ENCODE peak calls at places on chromosomes 7 and 10, in four cellular contexts. V is HL-60, I is GM12878, J is K562. Q is an unnamed sample.

GRCh38 chr10:90966146-90966545 is 45.3 kb upstream of the ANKRD1 start:
- DNase-seq in V (no peak), I (no peak), J (no peak), Q (no peak)

GRCh38 chr7:44466300-44467216 is 23.9 kb downstream of the NUDCD3 start:
- DNase-seq in V (no peak), I (no peak), J (no peak), Q (no peak)

GRCh38 chr7:2825595-2826227 is 18.4 kb downstream of the GNA12 start:
- DNase-seq in V (no peak), I (no peak), J (no peak), Q (no peak)

GRCh38 chr10:35025916-35026315 is 64.2 kb downstream of the CUL2 start:
- DNase-seq in V (no peak), I (no peak), J (no peak), Q (no peak)

GRCh38 chr10:18325410-18325809 is 185.2 kb downstream of the CACNB2 start:
- DNase-seq in V (no peak), I (no peak), J (no peak), Q (no peak)

GRCh38 chr7:121187676-121188075 is 141.1 kb upstream of the WNT16 start:
- DNase-seq in V (no peak), I (no peak), J (no peak), Q (no peak)

GRCh38 chr7:96349572-96349971 is 27.7 kb upstream of the SLC25A13 start:
- DNase-seq in V (no peak), I (no peak), J (peak; percentile 22), Q (no peak)

GRCh38 chr10:86632009-86632800 is 22.1 kb upstream of the OPN4 start:
- DNase-seq in V (no peak), I (no peak), J (peak; percentile 9), Q (no peak)

GRCh38 chr10:65723525-65723924 is 1202.3 kb upstream of the LRRTM3 start:
- DNase-seq in V (peak; percentile 2), I (no peak), J (no peak), Q (no peak)

GRCh38 chr7:46230298-46231295 is 309.5 kb upstream of the IGFBP3 start:
- DNase-seq in V (no peak), I (no peak), J (no peak), Q (no peak)

GRCh38 chr7:23058412-23059096 is 44.6 kb upstream of the HYCC1 start:
- DNase-seq in V (peak; percentile 49), I (no peak), J (no peak), Q (no peak)

GRCh38 chr7:69237541-69237940 is 360.7 kb upstream of the AUTS2 start:
- DNase-seq in V (no peak), I (no peak), J (no peak), Q (no peak)

GRCh38 chr7:158097511-158098124 is 490.0 kb downstream of the PTPRN2 start:
- DNase-seq in V (no peak), I (no peak), J (no peak), Q (no peak)

GRCh38 chr7:104156842-104157277 is 51.0 kb downstream of the ORC5 start:
- DNase-seq in V (no peak), I (no peak), J (peak; percentile 58), Q (no peak)

GRCh38 chr10:31584789-31585406 is 265.9 kb downstream of the ZEB1 start:
- DNase-seq in V (no peak), I (no peak), J (no peak), Q (no peak)

GRCh38 chr10:31583358-31583757 is 264.3 kb downstream of the ZEB1 start:
- DNase-seq in V (no peak), I (no peak), J (no peak), Q (no peak)

GRCh38 chr10:31587691-31588090 is 268.7 kb downstream of the ZEB1 start:
- DNase-seq in V (no peak), I (no peak), J (no peak), Q (no peak)

GRCh38 chr10:31584098-31584631 is 265.1 kb downstream of the ZEB1 start:
- DNase-seq in V (no peak), I (no peak), J (no peak), Q (no peak)

DNA sequence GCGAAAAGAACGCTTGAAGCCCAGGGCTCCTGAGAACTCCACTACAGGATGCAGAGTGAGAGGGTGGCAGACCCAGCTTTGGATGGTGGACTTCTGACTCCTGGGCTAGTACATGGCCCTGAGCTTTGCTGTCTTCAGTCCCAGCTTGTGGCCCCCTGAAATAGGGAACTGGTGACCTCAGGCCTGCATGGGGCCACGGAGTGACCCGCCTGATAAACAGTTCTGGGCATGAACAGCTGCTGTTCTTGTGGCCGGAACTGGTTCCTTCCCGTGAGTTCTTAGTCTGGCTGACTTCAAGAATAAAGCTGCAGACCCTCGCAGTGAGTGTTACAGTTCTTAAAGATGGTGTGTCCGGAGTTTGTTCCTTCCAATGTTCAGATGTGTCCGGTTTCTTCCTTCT is 267.7 kb downstream of the ZEB1 start:
- DNase-seq in V (peak; percentile 28), I (no peak), J (no peak), Q (no peak)
- TF ChIP-seq SPI1 in V (peak; percentile 29), I (peak; percentile 51), J (no peak), Q (peak; percentile 56)

DNA sequence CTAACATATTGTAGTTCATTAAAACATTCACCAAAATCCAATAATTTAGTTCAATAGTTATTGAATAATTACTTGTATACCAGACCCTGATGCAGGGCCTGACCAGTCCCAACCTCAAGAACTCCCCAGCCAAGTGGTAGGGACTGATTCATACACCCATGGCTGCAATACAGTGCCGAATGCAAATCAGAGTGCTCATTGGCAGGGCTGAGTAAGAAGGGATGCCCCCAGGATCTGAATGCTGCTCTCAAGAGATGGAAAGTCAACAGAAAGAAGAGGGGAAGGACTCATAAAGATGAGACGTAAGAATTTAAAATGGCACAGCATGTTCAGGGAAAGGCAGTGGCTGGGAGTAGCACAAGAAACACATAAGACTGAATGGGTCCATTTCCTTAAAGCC is 29.9 kb downstream of the ZNF438 start:
- DNase-seq in V (no peak), I (no peak), J (no peak), Q (no peak)
- TF ChIP-seq SPI1 in V (no peak), I (no peak), J (no peak), Q (no peak)

GRCh38 chr10:44571701-44572100 is 186.8 kb upstream of the CXCL12 start:
- DNase-seq in V (no peak), I (no peak), J (no peak), Q (no peak)
- TF ChIP-seq SPI1 in V (no peak), I (no peak), J (no peak), Q (no peak)

DNA sequence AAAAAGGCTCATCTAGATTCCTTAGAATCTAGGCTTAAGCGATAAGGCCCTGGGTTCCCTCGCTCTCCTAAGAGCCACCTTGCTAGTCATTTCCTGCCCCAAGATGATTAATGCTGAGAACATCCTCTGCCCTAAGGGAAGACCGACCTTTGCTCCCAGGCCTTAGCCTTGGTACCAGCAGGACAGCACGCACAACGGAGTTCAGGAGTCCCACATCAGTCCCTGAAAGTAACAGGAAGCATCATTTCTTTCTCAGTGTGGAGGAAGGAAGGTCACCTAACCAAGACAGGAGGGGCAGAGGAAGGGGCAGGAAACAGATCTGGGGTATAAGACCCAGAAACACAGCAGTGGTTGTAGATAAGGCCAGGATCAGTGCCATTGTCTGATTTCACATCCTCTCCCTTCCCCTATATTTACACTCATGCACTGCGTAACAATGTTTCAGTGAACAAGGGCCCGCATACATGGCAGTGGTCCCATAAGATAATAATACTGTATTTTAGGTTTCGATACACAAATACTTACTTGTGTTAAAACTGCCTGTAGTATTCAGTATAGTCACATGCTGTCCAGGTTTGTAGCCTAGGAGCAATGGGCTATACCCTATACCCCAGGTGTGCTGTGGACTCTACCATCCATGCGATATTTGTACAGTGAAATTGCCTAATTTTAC is 8.1 kb upstream of the FAM107B start:
- DNase-seq in V (no peak), I (no peak), J (no peak), Q (no peak)
- TF ChIP-seq SPI1 in V (no peak), I (no peak), J (no peak), Q (no peak)

GRCh38 chr7:76065016-76065612 is 17.2 kb downstream of the MDH2 start:
- DNase-seq in V (no peak), I (no peak), J (no peak), Q (no peak)

GRCh38 chr7:76064208-76064970 is 16.5 kb downstream of the MDH2 start:
- DNase-seq in V (no peak), I (no peak), J (no peak), Q (no peak)

GRCh38 chr7:76063114-76063513 is 15.2 kb downstream of the MDH2 start:
- DNase-seq in V (no peak), I (no peak), J (no peak), Q (no peak)

GRCh38 chr7:76062254-76062653 is 14.3 kb downstream of the MDH2 start:
- DNase-seq in V (no peak), I (no peak), J (no peak), Q (no peak)

DNA sequence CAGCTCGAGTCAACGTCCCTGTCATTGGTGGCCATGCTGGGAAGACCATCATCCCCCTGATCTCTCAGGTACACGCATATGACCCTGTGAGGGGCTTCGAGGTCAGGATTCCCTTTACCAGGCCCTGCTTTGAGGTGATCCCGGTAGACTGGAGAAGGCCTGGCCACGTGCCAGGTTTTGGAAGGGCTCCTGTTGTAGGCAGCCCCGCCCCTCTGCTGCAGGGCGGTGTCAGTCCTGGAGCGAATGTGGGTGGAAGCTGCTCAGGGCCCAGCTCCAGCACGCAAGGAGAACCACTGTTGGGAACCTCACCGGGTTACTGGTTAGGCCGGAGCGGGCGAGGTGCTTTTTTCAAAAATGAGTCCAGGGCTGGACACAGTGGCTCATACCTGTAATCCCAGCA is 15.6 kb downstream of the MDH2 start:
- DNase-seq in V (no peak), I (no peak), J (peak; percentile 73), Q (no peak)
- TF ChIP-seq SPI1 in V (no peak), I (no peak), J (no peak), Q (no peak)